ENCODE peak calls at places on chromosomes 1 and 21, in four cellular contexts. R is EL, Q is PC-3, U is GM20000. G is an unnamed sample.

GRCh38 chr1:220498188-220498587 is 29.7 kb upstream of the MARK1 start:
- DNase-seq in R (peak; percentile 45), U (no peak), Q (peak; percentile 50), G (peak; percentile 21)

GRCh38 chr1:95323117-95323516 is 89.1 kb downstream of the RWDD3 start:
- DNase-seq in R (no peak), Q (peak; percentile 20), U (no peak), G (no peak)

GRCh38 chr1:228298471-228298870 is 90.6 kb downstream of the OBSCN start:
- DNase-seq in Q (no peak), R (no peak), U (no peak), G (no peak)

GRCh38 chr1:195763907-195764183 is 844.4 kb downstream of the KCNT2 start:
- DNase-seq in Q (no peak), U (no peak), R (no peak), G (no peak)

GRCh38 chr1:108142773-108143394 is 57.3 kb downstream of the SLC25A24 start:
- DNase-seq in R (peak; percentile 27), Q (peak; percentile 81), U (no peak), G (no peak)

GRCh38 chr1:234114648-234115307 is 210.3 kb downstream of the SLC35F3 start:
- DNase-seq in Q (peak; percentile 85), U (peak; percentile 36), R (peak; percentile 61), G (peak; percentile 31)

GRCh38 chr1:39128126-39128525 is 76.4 kb upstream of the MACF1 start:
- DNase-seq in R (no peak), Q (no peak), U (no peak), G (no peak)

GRCh38 chr1:182235604-182235951 is 156.0 kb downstream of the GLUL start:
- DNase-seq in U (no peak), Q (no peak), R (no peak), G (no peak)

GRCh38 chr1:197632651-197633050 is 142.6 kb downstream of the DENND1B start:
- DNase-seq in U (no peak), R (no peak), Q (no peak), G (no peak)

GRCh38 chr1:169924829-169925228 is 31.1 kb upstream of the SCYL3 start:
- DNase-seq in U (no peak), Q (no peak), R (no peak), G (no peak)

GRCh38 chr1:17674707-17675505 is 80.2 kb upstream of the ACTL8 start:
- DNase-seq in U (no peak), Q (no peak), R (peak; percentile 27), G (no peak)

GRCh38 chr1:77175230-77175844 is 43.9 kb downstream of the PIGK start:
- DNase-seq in U (no peak), Q (peak; percentile 27), R (peak; percentile 8), G (no peak)

GRCh38 chr1:61808968-61809367 is 66.7 kb downstream of the PATJ start:
- DNase-seq in R (peak; percentile 45), U (no peak), Q (peak; percentile 1), G (peak; percentile 13)

GRCh38 chr1:79859212-79859948 is 852.9 kb upstream of the ADGRL4 start:
- DNase-seq in R (peak; percentile 72), U (no peak), Q (peak; percentile 47), G (no peak)

GRCh38 chr1:178940022-178940765 is 69.3 kb upstream of the ANGPTL1 start:
- DNase-seq in Q (no peak), U (no peak), R (no peak), G (peak; percentile 62)

GRCh38 chr1:6975991-6976390 is 190.7 kb downstream of the CAMTA1 start:
- DNase-seq in U (no peak), Q (no peak), R (no peak), G (no peak)

GRCh38 chr1:178046856-178047255 is 47.0 kb upstream of the RASAL2 start:
- DNase-seq in R (no peak), U (no peak), Q (no peak), G (no peak)

GRCh38 chr21:36384885-36385232 is 333 bp upstream of the CHAF1B start:
- DNase-seq in U (no peak), Q (no peak), R (no peak), G (no peak)

GRCh38 chr1:11856698-11857097 is 2.0 kb downstream of the NPPB start:
- DNase-seq in Q (no peak), U (no peak), R (no peak), G (no peak)

GRCh38 chr1:85398391-85399064 is 66.4 kb downstream of the DDAH1 start:
- DNase-seq in U (no peak), Q (peak; percentile 72), R (peak; percentile 56), G (peak; percentile 62)

GRCh38 chr1:110765640-110766335 is 91.0 kb upstream of the KCNA3 start:
- DNase-seq in Q (peak; percentile 56), R (peak; percentile 30), U (peak; percentile 68), G (peak; percentile 29)

GRCh38 chr1:8257621-8258020 is 60.3 kb upstream of the SLC45A1 start:
- DNase-seq in Q (peak; percentile 70), R (peak; percentile 41), U (no peak), G (no peak)

GRCh38 chr1:202202500-202203168 is 9.0 kb downstream of the LGR6 start:
- DNase-seq in R (no peak), Q (no peak), U (no peak), G (no peak)

GRCh38 chr1:200905411-200906052 is 10.8 kb downstream of the INAVA start:
- DNase-seq in R (no peak), U (no peak), Q (peak; percentile 68), G (no peak)

GRCh38 chr1:178612261-178612660 is 99.4 kb downstream of the TEX35 start:
- DNase-seq in Q (peak; percentile 65), U (no peak), R (peak; percentile 81), G (no peak)

GRCh38 chr1:224082146-224082545 is 31.8 kb upstream of the FBXO28 start:
- DNase-seq in R (peak; percentile 77), U (no peak), Q (no peak), G (no peak)

GRCh38 chr1:225963735-225964530 is 22.9 kb upstream of the LEFTY2 start:
- DNase-seq in U (no peak), R (peak; percentile 29), Q (peak; percentile 34), G (no peak)

GRCh38 chr1:211520641-211521040 is 28.7 kb upstream of the RD3 start:
- DNase-seq in R (no peak), Q (no peak), U (no peak), G (no peak)

GRCh38 chr1:170967042-170967910 is 31.9 kb downstream of the MROH9 start:
- DNase-seq in U (peak; percentile 7), Q (peak; percentile 77), R (peak; percentile 48), G (peak; percentile 36)

GRCh38 chr1:39129514-39129913 is 75.0 kb upstream of the MACF1 start:
- DNase-seq in Q (peak; percentile 25), R (peak; percentile 47), U (peak; percentile 22), G (no peak)